ENCODE peak calls at places on chromosomes 7 and 10, in ten cellular contexts. One of them, this sample, is unnamed.

GRCh38 chr10:42428534-42428933 is 209.8 kb downstream of the ZNF33B start:
- DNase-seq in iPS DF 6.9: no peak
- DNase-seq in HTR-8/SVneo: no peak
- DNase-seq in NCI-H2029 treated with DMSO at 0.1 percent for 48 hours: no peak
- DNase-seq in activated CD4-positive, alpha-beta T cell treated with anti-CD3 and anti-CD28 coated beads, Interleukin-2, amount 50 U/mL, for 1 hour: no peak
- DNase-seq in stimulated activated CD8-positive, alpha-beta memory T cell treated with anti-CD3 and anti-CD28 coated beads, Interleukin-12 subunit alpha, Interleukin-12 subunit beta, amount 100 ng/mL, for 1 hour: no peak
- DNase-seq in GDM1: no peak
- DNase-seq in stimulated activated CD4-positive, alpha-beta T cell treated with anti-CD3 and anti-CD28 coated beads, Interleukin-4, amount 100 ng/mL, for 48 hours: no peak
- DNase-seq in occipital lobe: no peak
- DNase-seq in endothelial cell of umbilical vein: no peak
- DNase-seq in this sample: no peak

GRCh38 chr10:96719850-96720421 is 378 bp downstream of the PIK3AP1 start:
- DNase-seq in iPS DF 6.9: no peak
- DNase-seq in HTR-8/SVneo: no peak
- DNase-seq in NCI-H2029 treated with DMSO at 0.1 percent for 48 hours: no peak
- DNase-seq in activated CD4-positive, alpha-beta T cell treated with anti-CD3 and anti-CD28 coated beads, Interleukin-2, amount 50 U/mL, for 1 hour: peak
- DNase-seq in stimulated activated CD8-positive, alpha-beta memory T cell treated with anti-CD3 and anti-CD28 coated beads, Interleukin-12 subunit alpha, Interleukin-12 subunit beta, amount 100 ng/mL, for 1 hour: peak
- DNase-seq in GDM1: peak
- DNase-seq in stimulated activated CD4-positive, alpha-beta T cell treated with anti-CD3 and anti-CD28 coated beads, Interleukin-4, amount 100 ng/mL, for 48 hours: peak
- DNase-seq in occipital lobe: no peak
- DNase-seq in endothelial cell of umbilical vein: no peak
- DNase-seq in this sample: no peak

GRCh38 chr7:151603951-151604350 is 84.3 kb upstream of the RHEB start:
- DNase-seq in iPS DF 6.9: no peak
- DNase-seq in HTR-8/SVneo: no peak
- DNase-seq in NCI-H2029 treated with DMSO at 0.1 percent for 48 hours: no peak
- DNase-seq in activated CD4-positive, alpha-beta T cell treated with anti-CD3 and anti-CD28 coated beads, Interleukin-2, amount 50 U/mL, for 1 hour: no peak
- DNase-seq in stimulated activated CD8-positive, alpha-beta memory T cell treated with anti-CD3 and anti-CD28 coated beads, Interleukin-12 subunit alpha, Interleukin-12 subunit beta, amount 100 ng/mL, for 1 hour: no peak
- DNase-seq in GDM1: no peak
- DNase-seq in stimulated activated CD4-positive, alpha-beta T cell treated with anti-CD3 and anti-CD28 coated beads, Interleukin-4, amount 100 ng/mL, for 48 hours: no peak
- DNase-seq in occipital lobe: no peak
- DNase-seq in endothelial cell of umbilical vein: no peak
- DNase-seq in this sample: no peak

GRCh38 chr10:48453451-48454301 is 147.2 kb downstream of the MAPK8 start:
- DNase-seq in iPS DF 6.9: no peak
- DNase-seq in HTR-8/SVneo: no peak
- DNase-seq in NCI-H2029 treated with DMSO at 0.1 percent for 48 hours: no peak
- DNase-seq in activated CD4-positive, alpha-beta T cell treated with anti-CD3 and anti-CD28 coated beads, Interleukin-2, amount 50 U/mL, for 1 hour: no peak
- DNase-seq in stimulated activated CD8-positive, alpha-beta memory T cell treated with anti-CD3 and anti-CD28 coated beads, Interleukin-12 subunit alpha, Interleukin-12 subunit beta, amount 100 ng/mL, for 1 hour: no peak
- DNase-seq in GDM1: no peak
- DNase-seq in stimulated activated CD4-positive, alpha-beta T cell treated with anti-CD3 and anti-CD28 coated beads, Interleukin-4, amount 100 ng/mL, for 48 hours: no peak
- DNase-seq in occipital lobe: no peak
- DNase-seq in endothelial cell of umbilical vein: no peak
- DNase-seq in this sample: no peak

GRCh38 chr7:128217972-128218652 is 23.0 kb upstream of the LEP start:
- DNase-seq in iPS DF 6.9: no peak
- DNase-seq in HTR-8/SVneo: no peak
- DNase-seq in NCI-H2029 treated with DMSO at 0.1 percent for 48 hours: no peak
- DNase-seq in activated CD4-positive, alpha-beta T cell treated with anti-CD3 and anti-CD28 coated beads, Interleukin-2, amount 50 U/mL, for 1 hour: no peak
- DNase-seq in stimulated activated CD8-positive, alpha-beta memory T cell treated with anti-CD3 and anti-CD28 coated beads, Interleukin-12 subunit alpha, Interleukin-12 subunit beta, amount 100 ng/mL, for 1 hour: no peak
- DNase-seq in GDM1: no peak
- DNase-seq in stimulated activated CD4-positive, alpha-beta T cell treated with anti-CD3 and anti-CD28 coated beads, Interleukin-4, amount 100 ng/mL, for 48 hours: no peak
- DNase-seq in occipital lobe: no peak
- DNase-seq in endothelial cell of umbilical vein: no peak
- DNase-seq in this sample: no peak

GRCh38 chr7:116731019-116731388 is 59.0 kb downstream of the MET start:
- DNase-seq in iPS DF 6.9: no peak
- DNase-seq in HTR-8/SVneo: no peak
- DNase-seq in NCI-H2029 treated with DMSO at 0.1 percent for 48 hours: no peak
- DNase-seq in activated CD4-positive, alpha-beta T cell treated with anti-CD3 and anti-CD28 coated beads, Interleukin-2, amount 50 U/mL, for 1 hour: no peak
- DNase-seq in stimulated activated CD8-positive, alpha-beta memory T cell treated with anti-CD3 and anti-CD28 coated beads, Interleukin-12 subunit alpha, Interleukin-12 subunit beta, amount 100 ng/mL, for 1 hour: no peak
- DNase-seq in GDM1: no peak
- DNase-seq in stimulated activated CD4-positive, alpha-beta T cell treated with anti-CD3 and anti-CD28 coated beads, Interleukin-4, amount 100 ng/mL, for 48 hours: no peak
- DNase-seq in occipital lobe: no peak
- DNase-seq in endothelial cell of umbilical vein: no peak
- DNase-seq in this sample: no peak

GRCh38 chr7:157522189-157522588 is 185.4 kb downstream of the DNAJB6 start:
- DNase-seq in iPS DF 6.9: no peak
- DNase-seq in HTR-8/SVneo: no peak
- DNase-seq in NCI-H2029 treated with DMSO at 0.1 percent for 48 hours: no peak
- DNase-seq in activated CD4-positive, alpha-beta T cell treated with anti-CD3 and anti-CD28 coated beads, Interleukin-2, amount 50 U/mL, for 1 hour: no peak
- DNase-seq in stimulated activated CD8-positive, alpha-beta memory T cell treated with anti-CD3 and anti-CD28 coated beads, Interleukin-12 subunit alpha, Interleukin-12 subunit beta, amount 100 ng/mL, for 1 hour: no peak
- DNase-seq in GDM1: no peak
- DNase-seq in stimulated activated CD4-positive, alpha-beta T cell treated with anti-CD3 and anti-CD28 coated beads, Interleukin-4, amount 100 ng/mL, for 48 hours: no peak
- DNase-seq in occipital lobe: no peak
- DNase-seq in endothelial cell of umbilical vein: no peak
- DNase-seq in this sample: no peak

GRCh38 chr10:104485632-104486031 is 132.0 kb downstream of the CFAP58 start:
- DNase-seq in iPS DF 6.9: no peak
- DNase-seq in HTR-8/SVneo: no peak
- DNase-seq in NCI-H2029 treated with DMSO at 0.1 percent for 48 hours: no peak
- DNase-seq in activated CD4-positive, alpha-beta T cell treated with anti-CD3 and anti-CD28 coated beads, Interleukin-2, amount 50 U/mL, for 1 hour: no peak
- DNase-seq in stimulated activated CD8-positive, alpha-beta memory T cell treated with anti-CD3 and anti-CD28 coated beads, Interleukin-12 subunit alpha, Interleukin-12 subunit beta, amount 100 ng/mL, for 1 hour: no peak
- DNase-seq in GDM1: no peak
- DNase-seq in stimulated activated CD4-positive, alpha-beta T cell treated with anti-CD3 and anti-CD28 coated beads, Interleukin-4, amount 100 ng/mL, for 48 hours: no peak
- DNase-seq in occipital lobe: no peak
- DNase-seq in endothelial cell of umbilical vein: no peak
- DNase-seq in this sample: no peak

GRCh38 chr7:88132725-88133124 is 87.1 kb downstream of the SRI start:
- DNase-seq in iPS DF 6.9: no peak
- DNase-seq in HTR-8/SVneo: no peak
- DNase-seq in NCI-H2029 treated with DMSO at 0.1 percent for 48 hours: no peak
- DNase-seq in activated CD4-positive, alpha-beta T cell treated with anti-CD3 and anti-CD28 coated beads, Interleukin-2, amount 50 U/mL, for 1 hour: no peak
- DNase-seq in stimulated activated CD8-positive, alpha-beta memory T cell treated with anti-CD3 and anti-CD28 coated beads, Interleukin-12 subunit alpha, Interleukin-12 subunit beta, amount 100 ng/mL, for 1 hour: no peak
- DNase-seq in GDM1: no peak
- DNase-seq in stimulated activated CD4-positive, alpha-beta T cell treated with anti-CD3 and anti-CD28 coated beads, Interleukin-4, amount 100 ng/mL, for 48 hours: no peak
- DNase-seq in occipital lobe: no peak
- DNase-seq in endothelial cell of umbilical vein: no peak
- DNase-seq in this sample: no peak

GRCh38 chr10:102988404-102989314 is 70.6 kb downstream of the CNNM2 start:
- DNase-seq in iPS DF 6.9: no peak
- DNase-seq in HTR-8/SVneo: peak
- DNase-seq in NCI-H2029 treated with DMSO at 0.1 percent for 48 hours: no peak
- DNase-seq in activated CD4-positive, alpha-beta T cell treated with anti-CD3 and anti-CD28 coated beads, Interleukin-2, amount 50 U/mL, for 1 hour: no peak
- DNase-seq in stimulated activated CD8-positive, alpha-beta memory T cell treated with anti-CD3 and anti-CD28 coated beads, Interleukin-12 subunit alpha, Interleukin-12 subunit beta, amount 100 ng/mL, for 1 hour: no peak
- DNase-seq in GDM1: no peak
- DNase-seq in stimulated activated CD4-positive, alpha-beta T cell treated with anti-CD3 and anti-CD28 coated beads, Interleukin-4, amount 100 ng/mL, for 48 hours: no peak
- DNase-seq in occipital lobe: no peak
- DNase-seq in endothelial cell of umbilical vein: no peak
- DNase-seq in this sample: no peak

GRCh38 chr7:47610506-47611044 is 28.7 kb upstream of the TNS3 start:
- DNase-seq in iPS DF 6.9: no peak
- DNase-seq in HTR-8/SVneo: no peak
- DNase-seq in NCI-H2029 treated with DMSO at 0.1 percent for 48 hours: no peak
- DNase-seq in activated CD4-positive, alpha-beta T cell treated with anti-CD3 and anti-CD28 coated beads, Interleukin-2, amount 50 U/mL, for 1 hour: no peak
- DNase-seq in stimulated activated CD8-positive, alpha-beta memory T cell treated with anti-CD3 and anti-CD28 coated beads, Interleukin-12 subunit alpha, Interleukin-12 subunit beta, amount 100 ng/mL, for 1 hour: no peak
- DNase-seq in GDM1: no peak
- DNase-seq in stimulated activated CD4-positive, alpha-beta T cell treated with anti-CD3 and anti-CD28 coated beads, Interleukin-4, amount 100 ng/mL, for 48 hours: no peak
- DNase-seq in occipital lobe: no peak
- DNase-seq in endothelial cell of umbilical vein: no peak
- DNase-seq in this sample: no peak

GRCh38 chr10:116787018-116787674 is 44.8 kb upstream of the HSPA12A start:
- DNase-seq in iPS DF 6.9: no peak
- DNase-seq in HTR-8/SVneo: no peak
- DNase-seq in NCI-H2029 treated with DMSO at 0.1 percent for 48 hours: no peak
- DNase-seq in activated CD4-positive, alpha-beta T cell treated with anti-CD3 and anti-CD28 coated beads, Interleukin-2, amount 50 U/mL, for 1 hour: no peak
- DNase-seq in stimulated activated CD8-positive, alpha-beta memory T cell treated with anti-CD3 and anti-CD28 coated beads, Interleukin-12 subunit alpha, Interleukin-12 subunit beta, amount 100 ng/mL, for 1 hour: no peak
- DNase-seq in GDM1: no peak
- DNase-seq in stimulated activated CD4-positive, alpha-beta T cell treated with anti-CD3 and anti-CD28 coated beads, Interleukin-4, amount 100 ng/mL, for 48 hours: no peak
- DNase-seq in occipital lobe: no peak
- DNase-seq in endothelial cell of umbilical vein: no peak
- DNase-seq in this sample: no peak

GRCh38 chr10:102433619-102434046 is 1.3 kb upstream of the CUEDC2 start:
- DNase-seq in iPS DF 6.9: no peak
- DNase-seq in HTR-8/SVneo: no peak
- DNase-seq in NCI-H2029 treated with DMSO at 0.1 percent for 48 hours: no peak
- DNase-seq in activated CD4-positive, alpha-beta T cell treated with anti-CD3 and anti-CD28 coated beads, Interleukin-2, amount 50 U/mL, for 1 hour: no peak
- DNase-seq in stimulated activated CD8-positive, alpha-beta memory T cell treated with anti-CD3 and anti-CD28 coated beads, Interleukin-12 subunit alpha, Interleukin-12 subunit beta, amount 100 ng/mL, for 1 hour: no peak
- DNase-seq in GDM1: peak
- DNase-seq in stimulated activated CD4-positive, alpha-beta T cell treated with anti-CD3 and anti-CD28 coated beads, Interleukin-4, amount 100 ng/mL, for 48 hours: no peak
- DNase-seq in occipital lobe: no peak
- DNase-seq in endothelial cell of umbilical vein: no peak
- DNase-seq in this sample: no peak

GRCh38 chr7:69395072-69395714 is 203.1 kb upstream of the AUTS2 start:
- DNase-seq in iPS DF 6.9: no peak
- DNase-seq in HTR-8/SVneo: peak
- DNase-seq in NCI-H2029 treated with DMSO at 0.1 percent for 48 hours: no peak
- DNase-seq in activated CD4-positive, alpha-beta T cell treated with anti-CD3 and anti-CD28 coated beads, Interleukin-2, amount 50 U/mL, for 1 hour: no peak
- DNase-seq in stimulated activated CD8-positive, alpha-beta memory T cell treated with anti-CD3 and anti-CD28 coated beads, Interleukin-12 subunit alpha, Interleukin-12 subunit beta, amount 100 ng/mL, for 1 hour: no peak
- DNase-seq in GDM1: peak
- DNase-seq in stimulated activated CD4-positive, alpha-beta T cell treated with anti-CD3 and anti-CD28 coated beads, Interleukin-4, amount 100 ng/mL, for 48 hours: no peak
- DNase-seq in occipital lobe: no peak
- DNase-seq in endothelial cell of umbilical vein: no peak
- DNase-seq in this sample: no peak

GRCh38 chr10:79405221-79405994 is 40.0 kb downstream of the ZCCHC24 start:
- DNase-seq in iPS DF 6.9: no peak
- DNase-seq in HTR-8/SVneo: no peak
- DNase-seq in NCI-H2029 treated with DMSO at 0.1 percent for 48 hours: no peak
- DNase-seq in activated CD4-positive, alpha-beta T cell treated with anti-CD3 and anti-CD28 coated beads, Interleukin-2, amount 50 U/mL, for 1 hour: no peak
- DNase-seq in stimulated activated CD8-positive, alpha-beta memory T cell treated with anti-CD3 and anti-CD28 coated beads, Interleukin-12 subunit alpha, Interleukin-12 subunit beta, amount 100 ng/mL, for 1 hour: no peak
- DNase-seq in GDM1: no peak
- DNase-seq in stimulated activated CD4-positive, alpha-beta T cell treated with anti-CD3 and anti-CD28 coated beads, Interleukin-4, amount 100 ng/mL, for 48 hours: no peak
- DNase-seq in occipital lobe: no peak
- DNase-seq in endothelial cell of umbilical vein: no peak
- DNase-seq in this sample: no peak

GRCh38 chr7:80960228-80960627 is 41.4 kb upstream of the SEMA3C start:
- DNase-seq in iPS DF 6.9: no peak
- DNase-seq in HTR-8/SVneo: no peak
- DNase-seq in NCI-H2029 treated with DMSO at 0.1 percent for 48 hours: no peak
- DNase-seq in activated CD4-positive, alpha-beta T cell treated with anti-CD3 and anti-CD28 coated beads, Interleukin-2, amount 50 U/mL, for 1 hour: no peak
- DNase-seq in stimulated activated CD8-positive, alpha-beta memory T cell treated with anti-CD3 and anti-CD28 coated beads, Interleukin-12 subunit alpha, Interleukin-12 subunit beta, amount 100 ng/mL, for 1 hour: no peak
- DNase-seq in GDM1: no peak
- DNase-seq in stimulated activated CD4-positive, alpha-beta T cell treated with anti-CD3 and anti-CD28 coated beads, Interleukin-4, amount 100 ng/mL, for 48 hours: no peak
- DNase-seq in occipital lobe: no peak
- DNase-seq in endothelial cell of umbilical vein: no peak
- DNase-seq in this sample: no peak

GRCh38 chr7:43873300-43873699 is 4.0 kb upstream of the MRPS24 start:
- DNase-seq in iPS DF 6.9: no peak
- DNase-seq in HTR-8/SVneo: peak
- DNase-seq in NCI-H2029 treated with DMSO at 0.1 percent for 48 hours: no peak
- DNase-seq in activated CD4-positive, alpha-beta T cell treated with anti-CD3 and anti-CD28 coated beads, Interleukin-2, amount 50 U/mL, for 1 hour: no peak
- DNase-seq in stimulated activated CD8-positive, alpha-beta memory T cell treated with anti-CD3 and anti-CD28 coated beads, Interleukin-12 subunit alpha, Interleukin-12 subunit beta, amount 100 ng/mL, for 1 hour: no peak
- DNase-seq in GDM1: no peak
- DNase-seq in stimulated activated CD4-positive, alpha-beta T cell treated with anti-CD3 and anti-CD28 coated beads, Interleukin-4, amount 100 ng/mL, for 48 hours: no peak
- DNase-seq in occipital lobe: no peak
- DNase-seq in endothelial cell of umbilical vein: no peak
- DNase-seq in this sample: no peak

GRCh38 chr7:93715234-93715633 is 140.7 kb upstream of the CALCR start:
- DNase-seq in iPS DF 6.9: peak
- DNase-seq in HTR-8/SVneo: peak
- DNase-seq in NCI-H2029 treated with DMSO at 0.1 percent for 48 hours: no peak
- DNase-seq in activated CD4-positive, alpha-beta T cell treated with anti-CD3 and anti-CD28 coated beads, Interleukin-2, amount 50 U/mL, for 1 hour: no peak
- DNase-seq in stimulated activated CD8-positive, alpha-beta memory T cell treated with anti-CD3 and anti-CD28 coated beads, Interleukin-12 subunit alpha, Interleukin-12 subunit beta, amount 100 ng/mL, for 1 hour: no peak
- DNase-seq in GDM1: no peak
- DNase-seq in stimulated activated CD4-positive, alpha-beta T cell treated with anti-CD3 and anti-CD28 coated beads, Interleukin-4, amount 100 ng/mL, for 48 hours: peak
- DNase-seq in occipital lobe: no peak
- DNase-seq in endothelial cell of umbilical vein: peak
- DNase-seq in this sample: no peak

GRCh38 chr10:15817407-15818046 is 42.8 kb downstream of the MINDY3 start:
- DNase-seq in iPS DF 6.9: no peak
- DNase-seq in HTR-8/SVneo: no peak
- DNase-seq in NCI-H2029 treated with DMSO at 0.1 percent for 48 hours: no peak
- DNase-seq in activated CD4-positive, alpha-beta T cell treated with anti-CD3 and anti-CD28 coated beads, Interleukin-2, amount 50 U/mL, for 1 hour: no peak
- DNase-seq in stimulated activated CD8-positive, alpha-beta memory T cell treated with anti-CD3 and anti-CD28 coated beads, Interleukin-12 subunit alpha, Interleukin-12 subunit beta, amount 100 ng/mL, for 1 hour: no peak
- DNase-seq in GDM1: no peak
- DNase-seq in stimulated activated CD4-positive, alpha-beta T cell treated with anti-CD3 and anti-CD28 coated beads, Interleukin-4, amount 100 ng/mL, for 48 hours: no peak
- DNase-seq in occipital lobe: no peak
- DNase-seq in endothelial cell of umbilical vein: no peak
- DNase-seq in this sample: no peak

GRCh38 chr10:21369697-21370096 is 155.8 kb downstream of the SKIDA1 start:
- DNase-seq in iPS DF 6.9: no peak
- DNase-seq in HTR-8/SVneo: no peak
- DNase-seq in NCI-H2029 treated with DMSO at 0.1 percent for 48 hours: no peak
- DNase-seq in activated CD4-positive, alpha-beta T cell treated with anti-CD3 and anti-CD28 coated beads, Interleukin-2, amount 50 U/mL, for 1 hour: no peak
- DNase-seq in stimulated activated CD8-positive, alpha-beta memory T cell treated with anti-CD3 and anti-CD28 coated beads, Interleukin-12 subunit alpha, Interleukin-12 subunit beta, amount 100 ng/mL, for 1 hour: no peak
- DNase-seq in GDM1: no peak
- DNase-seq in stimulated activated CD4-positive, alpha-beta T cell treated with anti-CD3 and anti-CD28 coated beads, Interleukin-4, amount 100 ng/mL, for 48 hours: no peak
- DNase-seq in occipital lobe: no peak
- DNase-seq in endothelial cell of umbilical vein: peak
- DNase-seq in this sample: no peak

GRCh38 chr7:128939861-128940410 is 2.2 kb downstream of the IRF5 start:
- DNase-seq in iPS DF 6.9: no peak
- DNase-seq in HTR-8/SVneo: no peak
- DNase-seq in NCI-H2029 treated with DMSO at 0.1 percent for 48 hours: no peak
- DNase-seq in activated CD4-positive, alpha-beta T cell treated with anti-CD3 and anti-CD28 coated beads, Interleukin-2, amount 50 U/mL, for 1 hour: no peak
- DNase-seq in stimulated activated CD8-positive, alpha-beta memory T cell treated with anti-CD3 and anti-CD28 coated beads, Interleukin-12 subunit alpha, Interleukin-12 subunit beta, amount 100 ng/mL, for 1 hour: no peak
- DNase-seq in GDM1: peak
- DNase-seq in stimulated activated CD4-positive, alpha-beta T cell treated with anti-CD3 and anti-CD28 coated beads, Interleukin-4, amount 100 ng/mL, for 48 hours: no peak
- DNase-seq in occipital lobe: no peak
- DNase-seq in endothelial cell of umbilical vein: no peak
- DNase-seq in this sample: no peak

GRCh38 chr7:51455086-51455485 is 138.5 kb upstream of the COBL start:
- DNase-seq in iPS DF 6.9: no peak
- DNase-seq in HTR-8/SVneo: no peak
- DNase-seq in NCI-H2029 treated with DMSO at 0.1 percent for 48 hours: peak
- DNase-seq in activated CD4-positive, alpha-beta T cell treated with anti-CD3 and anti-CD28 coated beads, Interleukin-2, amount 50 U/mL, for 1 hour: no peak
- DNase-seq in stimulated activated CD8-positive, alpha-beta memory T cell treated with anti-CD3 and anti-CD28 coated beads, Interleukin-12 subunit alpha, Interleukin-12 subunit beta, amount 100 ng/mL, for 1 hour: no peak
- DNase-seq in GDM1: no peak
- DNase-seq in stimulated activated CD4-positive, alpha-beta T cell treated with anti-CD3 and anti-CD28 coated beads, Interleukin-4, amount 100 ng/mL, for 48 hours: no peak
- DNase-seq in occipital lobe: no peak
- DNase-seq in endothelial cell of umbilical vein: no peak
- DNase-seq in this sample: no peak

GRCh38 chr7:5704534-5704922 is 76.9 kb downstream of the RNF216 start:
- DNase-seq in iPS DF 6.9: peak
- DNase-seq in HTR-8/SVneo: peak
- DNase-seq in NCI-H2029 treated with DMSO at 0.1 percent for 48 hours: peak
- DNase-seq in activated CD4-positive, alpha-beta T cell treated with anti-CD3 and anti-CD28 coated beads, Interleukin-2, amount 50 U/mL, for 1 hour: peak
- DNase-seq in stimulated activated CD8-positive, alpha-beta memory T cell treated with anti-CD3 and anti-CD28 coated beads, Interleukin-12 subunit alpha, Interleukin-12 subunit beta, amount 100 ng/mL, for 1 hour: peak
- DNase-seq in GDM1: peak
- DNase-seq in stimulated activated CD4-positive, alpha-beta T cell treated with anti-CD3 and anti-CD28 coated beads, Interleukin-4, amount 100 ng/mL, for 48 hours: peak
- DNase-seq in occipital lobe: peak
- DNase-seq in endothelial cell of umbilical vein: peak
- DNase-seq in this sample: no peak

GRCh38 chr7:6148724-6149360 is 117.7 kb downstream of the ANKRD61 start:
- DNase-seq in iPS DF 6.9: no peak
- DNase-seq in HTR-8/SVneo: no peak
- DNase-seq in NCI-H2029 treated with DMSO at 0.1 percent for 48 hours: no peak
- DNase-seq in activated CD4-positive, alpha-beta T cell treated with anti-CD3 and anti-CD28 coated beads, Interleukin-2, amount 50 U/mL, for 1 hour: no peak
- DNase-seq in stimulated activated CD8-positive, alpha-beta memory T cell treated with anti-CD3 and anti-CD28 coated beads, Interleukin-12 subunit alpha, Interleukin-12 subunit beta, amount 100 ng/mL, for 1 hour: no peak
- DNase-seq in GDM1: no peak
- DNase-seq in stimulated activated CD4-positive, alpha-beta T cell treated with anti-CD3 and anti-CD28 coated beads, Interleukin-4, amount 100 ng/mL, for 48 hours: no peak
- DNase-seq in occipital lobe: no peak
- DNase-seq in endothelial cell of umbilical vein: no peak
- DNase-seq in this sample: no peak

GRCh38 chr10:133454204-133454893 is 604 bp downstream of the SCART1 start:
- DNase-seq in iPS DF 6.9: no peak
- DNase-seq in HTR-8/SVneo: no peak
- DNase-seq in NCI-H2029 treated with DMSO at 0.1 percent for 48 hours: no peak
- DNase-seq in activated CD4-positive, alpha-beta T cell treated with anti-CD3 and anti-CD28 coated beads, Interleukin-2, amount 50 U/mL, for 1 hour: no peak
- DNase-seq in stimulated activated CD8-positive, alpha-beta memory T cell treated with anti-CD3 and anti-CD28 coated beads, Interleukin-12 subunit alpha, Interleukin-12 subunit beta, amount 100 ng/mL, for 1 hour: no peak
- DNase-seq in GDM1: no peak
- DNase-seq in stimulated activated CD4-positive, alpha-beta T cell treated with anti-CD3 and anti-CD28 coated beads, Interleukin-4, amount 100 ng/mL, for 48 hours: no peak
- DNase-seq in occipital lobe: no peak
- DNase-seq in endothelial cell of umbilical vein: no peak
- DNase-seq in this sample: no peak